ENCODE peak calls at places on chromosomes 5 and 9, in four cellular contexts. H is neuronal stem cell, J is IMR-90, B is H1. Y is an unnamed sample.

GRCh38 chr5:1923341-1923740 is 40.6 kb upstream of the IRX4 start:
- DNase-seq in H (no peak), J (no peak), B (no peak), Y (no peak)

GRCh38 chr5:34591723-34592122 is 64.4 kb upstream of the RAI14 start:
- DNase-seq in H (no peak), J (no peak), B (no peak), Y (no peak)

GRCh38 chr5:34687269-34688011 is 31.3 kb downstream of the RAI14 start:
- DNase-seq in J (peak; percentile 90), H (no peak), B (no peak), Y (peak; percentile 78)

GRCh38 chr5:1522601-1523479 is 920 bp downstream of the LPCAT1 start:
- DNase-seq in J (no peak), B (no peak), H (no peak), Y (peak; percentile 49)

GRCh38 chr5:31763399-31763798 is 124.5 kb downstream of the PDZD2 start:
- DNase-seq in J (no peak), B (no peak), H (no peak), Y (no peak)

GRCh38 chr5:62587737-62588136 is 9.1 kb downstream of the LRRC70 start:
- DNase-seq in H (no peak), J (no peak), B (no peak), Y (no peak)

GRCh38 chr9:114189823-114190562 is 34.7 kb downstream of the COL27A1 start:
- DNase-seq in J (no peak), B (no peak), H (no peak), Y (no peak)

GRCh38 chr5:93592866-93593265 is 9.8 kb downstream of the NR2F1 start:
- DNase-seq in B (no peak), J (no peak), H (no peak), Y (no peak)

GRCh38 chr5:19497229-19497815 is 490.7 kb downstream of the CDH18 start:
- DNase-seq in H (no peak), B (no peak), J (no peak), Y (no peak)

GRCh38 chr9:7879551-7880245 is 80.1 kb upstream of the DMAC1 start:
- DNase-seq in B (peak; percentile 10), H (peak; percentile 42), J (no peak), Y (no peak)

GRCh38 chr5:95760291-95761191 is 29.4 kb downstream of the RHOBTB3 start:
- DNase-seq in B (no peak), H (no peak), J (peak; percentile 99), Y (peak; percentile 50)

GRCh38 chr9:80932947-80933346 is 756.4 kb downstream of the TLE1 start:
- DNase-seq in H (no peak), J (no peak), B (no peak), Y (no peak)

GRCh38 chr5:132008961-132009680 is 2.3 kb downstream of the ACSL6 start:
- DNase-seq in J (no peak), H (no peak), B (no peak), Y (peak; percentile 22)

GRCh38 chr5:7622498-7622897 is 226.6 kb downstream of the ADCY2 start:
- DNase-seq in H (no peak), B (no peak), J (no peak), Y (no peak)

GRCh38 chr5:7615566-7616061 is 219.7 kb downstream of the ADCY2 start:
- DNase-seq in J (no peak), H (no peak), B (no peak), Y (peak; percentile 80)

GRCh38 chr5:7616897-7617296 is 221.0 kb downstream of the ADCY2 start:
- DNase-seq in J (no peak), B (no peak), H (peak; percentile 27), Y (no peak)
- H3K14ac ChIP-seq in J (no peak overlapping the region), B (no peak overlapping the region), H (no peak overlapping the region), Y (no peak overlapping the region)

DNA sequence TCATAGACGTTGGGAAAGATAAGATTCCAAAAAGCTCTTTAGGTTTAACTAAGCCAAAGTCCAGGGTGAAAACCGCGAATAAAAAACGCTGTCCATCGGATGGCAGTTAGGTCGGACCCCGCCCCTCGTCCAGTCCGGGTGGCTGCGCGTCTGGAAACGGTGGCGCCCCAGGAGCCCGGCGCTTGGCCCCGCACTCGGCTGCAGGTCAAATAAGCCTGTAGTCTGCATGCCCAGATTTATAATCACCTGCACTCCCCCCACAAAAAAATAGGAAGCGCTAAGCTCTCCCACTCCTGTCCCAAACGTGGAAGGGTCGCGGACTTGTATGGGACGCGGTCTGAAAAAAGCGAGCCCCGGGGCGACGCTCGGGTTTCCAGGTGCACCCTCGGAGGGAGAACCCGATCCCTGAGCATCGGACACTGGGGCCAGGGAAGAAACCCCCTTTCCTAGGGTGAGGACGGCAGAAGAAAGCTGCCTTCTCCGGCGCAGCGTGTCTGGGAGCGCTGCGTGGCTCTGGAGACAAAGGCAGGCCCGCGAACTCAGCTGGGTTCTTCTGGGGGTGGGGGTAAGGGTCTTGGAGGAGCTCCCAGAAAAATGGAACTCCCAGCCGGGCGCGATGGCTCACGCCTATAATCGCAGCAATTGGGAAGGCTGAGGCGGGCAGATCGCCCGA is 923 bp upstream of the ZBTB5 start:
- DNase-seq in H (peak; percentile 77), B (peak; percentile 43), J (no peak), Y (no peak)
- H3K14ac ChIP-seq in H (no peak overlapping the region), B (peak overlapping the region; percentile 89), J (peak overlapping the region; percentile 53), Y (peak overlapping the region; percentile 91)

GRCh38 chr5:138610468-138611294 is 35.5 kb upstream of the HSPA9 start:
- DNase-seq in H (no peak), B (no peak), J (no peak), Y (peak; percentile 6)
- H3K14ac ChIP-seq in H (no peak overlapping the region), B (peak overlapping the region; percentile 44), J (no peak overlapping the region), Y (peak overlapping the region; percentile 44)

GRCh38 chr5:43461066-43461465 is 22.6 kb downstream of the TMEM267 start:
- DNase-seq in H (no peak), J (no peak), B (no peak), Y (no peak)
- H3K14ac ChIP-seq in H (no peak overlapping the region), J (no peak overlapping the region), B (no peak overlapping the region), Y (no peak overlapping the region)

GRCh38 chr5:43602818-43603534 is at the start of gene NNT:
- DNase-seq in J (peak; percentile 35), H (peak; percentile 50), B (no peak), Y (peak; percentile 84)
- H3K14ac ChIP-seq in J (peak within 1 kb of the TSS; percentile 95), H (peak within 1 kb of the TSS; percentile 4), B (no peak within 1 kb of the TSS), Y (peak within 1 kb of the TSS; percentile 92)

DNA sequence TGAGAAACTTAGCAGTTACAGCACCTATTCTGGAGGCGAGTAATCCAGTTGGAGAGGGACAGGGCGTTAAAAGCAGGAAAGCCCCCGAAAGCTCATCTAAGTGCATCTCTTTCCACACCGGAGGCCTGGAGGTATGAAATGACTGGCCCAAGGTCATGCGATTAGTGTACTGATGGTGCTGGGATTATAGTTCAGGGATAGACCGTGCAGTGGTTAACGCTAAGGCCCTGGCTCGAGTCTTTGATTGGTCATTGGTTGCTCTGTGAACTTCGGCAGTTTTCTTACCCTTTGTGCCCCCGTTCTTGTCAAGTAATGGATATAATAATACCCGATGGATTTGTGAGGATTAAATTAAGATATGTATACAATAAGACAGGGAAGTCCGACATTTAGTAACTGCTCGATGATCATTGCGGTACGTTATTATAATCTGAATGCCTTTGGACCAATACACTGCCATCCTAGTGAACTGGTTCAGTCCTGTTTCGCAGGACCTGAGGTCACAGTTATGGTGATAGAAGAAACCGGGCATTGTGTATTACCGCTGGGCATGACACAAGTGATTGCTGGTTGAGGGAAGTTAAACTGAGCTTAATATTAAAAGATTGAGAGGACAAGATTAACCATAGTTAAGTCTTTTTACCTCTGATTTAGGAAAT is 1.0 kb downstream of the CANX start:
- DNase-seq in H (no peak), B (no peak), J (peak; percentile 36), Y (peak; percentile 13)
- H3K14ac ChIP-seq in H (no peak overlapping the region), B (peak overlapping the region; percentile 12), J (peak overlapping the region; percentile 75), Y (peak overlapping the region; percentile 99)

GRCh38 chr5:78050888-78051287 is 243.6 kb downstream of the AP3B1 start:
- DNase-seq in H (no peak), J (peak; percentile 80), B (no peak), Y (no peak)
- H3K14ac ChIP-seq in H (no peak overlapping the region), J (no peak overlapping the region), B (no peak overlapping the region), Y (no peak overlapping the region)

GRCh38 chr9:136584401-136585328 is 38.8 kb upstream of the NOTCH1 start:
- DNase-seq in H (no peak), B (no peak), J (no peak), Y (no peak)
- H3K14ac ChIP-seq in H (peak overlapping the region; percentile 3), B (no peak overlapping the region), J (no peak overlapping the region), Y (no peak overlapping the region)

GRCh38 chr9:88991066-88992030 is at the start of gene S1PR3:
- DNase-seq in J (no peak), H (peak; percentile 72), B (no peak), Y (peak; percentile 16)
- H3K14ac ChIP-seq in J (peak within 1 kb of the TSS; percentile 79), H (no peak within 1 kb of the TSS), B (no peak within 1 kb of the TSS), Y (peak within 1 kb of the TSS; percentile 67)

Y was measured in trophoblast cell.